ENCODE peak calls at places on chromosomes 3 and 15, in eight cellular contexts. One of them, this sample, is unnamed.

GRCh38 chr3:107637416-107638182 is 114.8 kb downstream of the BBX start:
- DNase-seq in pons: no peak
- DNase-seq in PC-3: no peak
- DNase-seq in GM23338: no peak
- DNase-seq in EL: no peak
- DNase-seq in iris pigment epithelial cell: no peak
- DNase-seq in foreskin melanocyte: no peak
- DNase-seq in astrocyte of the hippocampus: no peak
- DNase-seq in this sample: no peak

GRCh38 chr3:89699771-89700170 is 592.4 kb downstream of the EPHA3 start:
- DNase-seq in PC-3: no peak
- DNase-seq in foreskin melanocyte: no peak
- DNase-seq in GM23338: peak
- DNase-seq in astrocyte of the hippocampus: no peak
- DNase-seq in iris pigment epithelial cell: no peak
- DNase-seq in pons: no peak
- DNase-seq in EL: no peak
- DNase-seq in this sample: no peak

GRCh38 chr3:142595581-142595950 is 627 bp upstream of the PLS1 start:
- DNase-seq in iris pigment epithelial cell: peak
- DNase-seq in foreskin melanocyte: no peak
- DNase-seq in EL: peak
- DNase-seq in PC-3: peak
- DNase-seq in pons: no peak
- DNase-seq in GM23338: no peak
- DNase-seq in astrocyte of the hippocampus: peak
- DNase-seq in this sample: no peak

GRCh38 chr15:47820780-47821319 is 103.5 kb downstream of the SEMA6D start:
- DNase-seq in GM23338: no peak
- DNase-seq in foreskin melanocyte: no peak
- DNase-seq in PC-3: no peak
- DNase-seq in EL: peak
- DNase-seq in pons: no peak
- DNase-seq in astrocyte of the hippocampus: peak
- DNase-seq in iris pigment epithelial cell: peak
- DNase-seq in this sample: peak

GRCh38 chr3:158168996-158169573 is 59.2 kb downstream of the RSRC1 start:
- DNase-seq in foreskin melanocyte: no peak
- DNase-seq in EL: peak
- DNase-seq in PC-3: no peak
- DNase-seq in iris pigment epithelial cell: peak
- DNase-seq in GM23338: no peak
- DNase-seq in astrocyte of the hippocampus: peak
- DNase-seq in pons: no peak
- DNase-seq in this sample: no peak

GRCh38 chr15:41966920-41967465 is 5.4 kb downstream of the EHD4 start:
- DNase-seq in EL: no peak
- DNase-seq in GM23338: no peak
- DNase-seq in pons: no peak
- DNase-seq in foreskin melanocyte: no peak
- DNase-seq in astrocyte of the hippocampus: no peak
- DNase-seq in PC-3: no peak
- DNase-seq in iris pigment epithelial cell: no peak
- DNase-seq in this sample: no peak

GRCh38 chr3:43620953-43621405 is 832 bp downstream of the ANO10 start:
- DNase-seq in astrocyte of the hippocampus: peak
- DNase-seq in pons: peak
- DNase-seq in PC-3: peak
- DNase-seq in EL: no peak
- DNase-seq in GM23338: no peak
- DNase-seq in iris pigment epithelial cell: peak
- DNase-seq in foreskin melanocyte: no peak
- DNase-seq in this sample: no peak

GRCh38 chr3:15229262-15229661 is 23.2 kb downstream of the CAPN7 start:
- DNase-seq in GM23338: no peak
- DNase-seq in iris pigment epithelial cell: no peak
- DNase-seq in pons: no peak
- DNase-seq in PC-3: no peak
- DNase-seq in foreskin melanocyte: no peak
- DNase-seq in astrocyte of the hippocampus: no peak
- DNase-seq in EL: no peak
- DNase-seq in this sample: no peak

GRCh38 chr15:87633471-87633870 is 623.1 kb downstream of the NTRK3 start:
- DNase-seq in foreskin melanocyte: no peak
- DNase-seq in astrocyte of the hippocampus: no peak
- DNase-seq in pons: peak
- DNase-seq in GM23338: no peak
- DNase-seq in EL: no peak
- DNase-seq in iris pigment epithelial cell: no peak
- DNase-seq in PC-3: no peak
- DNase-seq in this sample: no peak

GRCh38 chr3:102510663-102511062 is 75.8 kb downstream of the ZPLD1 start:
- DNase-seq in EL: no peak
- DNase-seq in iris pigment epithelial cell: peak
- DNase-seq in PC-3: peak
- DNase-seq in astrocyte of the hippocampus: peak
- DNase-seq in pons: no peak
- DNase-seq in GM23338: no peak
- DNase-seq in foreskin melanocyte: no peak
- DNase-seq in this sample: no peak

GRCh38 chr15:40421246-40422157 is 15.9 kb downstream of the IVD start:
- DNase-seq in GM23338: peak
- DNase-seq in iris pigment epithelial cell: peak
- DNase-seq in EL: peak
- DNase-seq in pons: no peak
- DNase-seq in foreskin melanocyte: peak
- DNase-seq in astrocyte of the hippocampus: peak
- DNase-seq in PC-3: peak
- DNase-seq in this sample: peak

GRCh38 chr15:48644498-48644826 is 1.0 kb downstream of the FBN1 start:
- DNase-seq in EL: peak
- DNase-seq in foreskin melanocyte: peak
- DNase-seq in iris pigment epithelial cell: peak
- DNase-seq in PC-3: peak
- DNase-seq in astrocyte of the hippocampus: no peak
- DNase-seq in pons: peak
- DNase-seq in GM23338: no peak
- DNase-seq in this sample: peak

GRCh38 chr3:16793321-16793720 is 91.4 kb upstream of the PLCL2 start:
- DNase-seq in EL: no peak
- DNase-seq in PC-3: no peak
- DNase-seq in pons: no peak
- DNase-seq in foreskin melanocyte: no peak
- DNase-seq in iris pigment epithelial cell: no peak
- DNase-seq in GM23338: no peak
- DNase-seq in astrocyte of the hippocampus: no peak
- DNase-seq in this sample: no peak

GRCh38 chr3:56976666-56977560 is 83.6 kb upstream of the SPATA12 start:
- DNase-seq in EL: peak
- DNase-seq in iris pigment epithelial cell: peak
- DNase-seq in PC-3: no peak
- DNase-seq in GM23338: peak
- DNase-seq in foreskin melanocyte: no peak
- DNase-seq in astrocyte of the hippocampus: peak
- DNase-seq in pons: peak
- DNase-seq in this sample: peak

GRCh38 chr3:126412841-126413692 is 18.4 kb downstream of the CFAP100 start:
- DNase-seq in EL: no peak
- DNase-seq in astrocyte of the hippocampus: no peak
- DNase-seq in iris pigment epithelial cell: no peak
- DNase-seq in foreskin melanocyte: no peak
- DNase-seq in PC-3: no peak
- DNase-seq in pons: no peak
- DNase-seq in GM23338: no peak
- DNase-seq in this sample: no peak

GRCh38 chr3:128433630-128434185 is 33.0 kb downstream of the DNAJB8 start:
- DNase-seq in PC-3: peak
- DNase-seq in foreskin melanocyte: no peak
- DNase-seq in EL: peak
- DNase-seq in astrocyte of the hippocampus: no peak
- DNase-seq in pons: no peak
- DNase-seq in iris pigment epithelial cell: no peak
- DNase-seq in GM23338: peak
- DNase-seq in this sample: no peak

GRCh38 chr3:193960485-193961172 is 175.3 kb upstream of the HES1 start:
- DNase-seq in EL: no peak
- DNase-seq in PC-3: peak
- DNase-seq in GM23338: no peak
- DNase-seq in astrocyte of the hippocampus: peak
- DNase-seq in pons: peak
- DNase-seq in iris pigment epithelial cell: peak
- DNase-seq in foreskin melanocyte: peak
- DNase-seq in this sample: peak

GRCh38 chr15:47857384-47858168 is 140.3 kb downstream of the SEMA6D start:
- DNase-seq in GM23338: no peak
- DNase-seq in pons: no peak
- DNase-seq in foreskin melanocyte: no peak
- DNase-seq in PC-3: peak
- DNase-seq in EL: no peak
- DNase-seq in astrocyte of the hippocampus: no peak
- DNase-seq in iris pigment epithelial cell: no peak
- DNase-seq in this sample: no peak

GRCh38 chr3:71702131-71703024 is 22.8 kb downstream of the EIF4E3 start:
- DNase-seq in iris pigment epithelial cell: peak
- DNase-seq in EL: no peak
- DNase-seq in astrocyte of the hippocampus: no peak
- DNase-seq in pons: no peak
- DNase-seq in GM23338: no peak
- DNase-seq in PC-3: peak
- DNase-seq in foreskin melanocyte: no peak
- DNase-seq in this sample: no peak

GRCh38 chr15:62853114-62853832 is 189.3 kb upstream of the TPM1 start:
- DNase-seq in EL: peak
- DNase-seq in GM23338: no peak
- DNase-seq in astrocyte of the hippocampus: no peak
- DNase-seq in iris pigment epithelial cell: no peak
- DNase-seq in PC-3: peak
- DNase-seq in foreskin melanocyte: no peak
- DNase-seq in pons: peak
- DNase-seq in this sample: peak

GRCh38 chr3:52781741-52782140 is 4.3 kb downstream of the ITIH1 start:
- DNase-seq in PC-3: no peak
- DNase-seq in EL: no peak
- DNase-seq in astrocyte of the hippocampus: no peak
- DNase-seq in pons: no peak
- DNase-seq in foreskin melanocyte: no peak
- DNase-seq in iris pigment epithelial cell: no peak
- DNase-seq in GM23338: no peak
- DNase-seq in this sample: no peak

GRCh38 chr3:70064194-70064787 is 64.8 kb downstream of the SAMMSON start:
- DNase-seq in GM23338: peak
- DNase-seq in pons: peak
- DNase-seq in EL: peak
- DNase-seq in iris pigment epithelial cell: peak
- DNase-seq in PC-3: peak
- DNase-seq in astrocyte of the hippocampus: peak
- DNase-seq in foreskin melanocyte: peak
- DNase-seq in this sample: peak

GRCh38 chr3:130834476-130834875 is 59.4 kb upstream of the ATP2C1 start:
- DNase-seq in pons: peak
- DNase-seq in iris pigment epithelial cell: peak
- DNase-seq in astrocyte of the hippocampus: peak
- DNase-seq in PC-3: peak
- DNase-seq in EL: no peak
- DNase-seq in foreskin melanocyte: peak
- DNase-seq in GM23338: no peak
- DNase-seq in this sample: no peak

GRCh38 chr3:40801276-40801675 is 276.5 kb downstream of the ZNF621 start:
- DNase-seq in foreskin melanocyte: no peak
- DNase-seq in pons: no peak
- DNase-seq in astrocyte of the hippocampus: peak
- DNase-seq in GM23338: no peak
- DNase-seq in PC-3: no peak
- DNase-seq in EL: no peak
- DNase-seq in iris pigment epithelial cell: peak
- DNase-seq in this sample: no peak

GRCh38 chr15:48811325-48811938 is 563 bp upstream of the CEP152 start:
- DNase-seq in GM23338: peak
- DNase-seq in iris pigment epithelial cell: no peak
- DNase-seq in foreskin melanocyte: no peak
- DNase-seq in astrocyte of the hippocampus: no peak
- DNase-seq in pons: no peak
- DNase-seq in PC-3: peak
- DNase-seq in EL: no peak
- DNase-seq in this sample: no peak

This sample was measured in Ammon's horn.